ENCODE peak calls at places on chromosomes 7 and 10, in eight cellular contexts. V is NCI-H460, D is neural progenitor cell, G is EL, T is fibroblast of mammary gland, Y is NCI-H2107, I is pancreas, K is ACHN. A is an unnamed sample.

GRCh38 chr10:70672993-70673928 is 955 bp downstream of the ADAMTS14 start:
- DNase-seq in V (no peak), D (no peak), G (peak; percentile 93), T (peak; percentile 78), Y (no peak), I (no peak), K (peak; percentile 49), A (peak; percentile 77)

GRCh38 chr7:55533050-55533728 is 39.1 kb downstream of the VOPP1 start:
- DNase-seq in V (no peak), D (no peak), G (peak; percentile 62), T (peak; percentile 70), Y (peak; percentile 35), I (no peak), K (peak; percentile 44), A (peak; percentile 60)

GRCh38 chr7:76281006-76281705 is 21.3 kb upstream of the HSPB1 start:
- DNase-seq in V (no peak), D (peak; percentile 40), G (no peak), T (no peak), Y (no peak), I (no peak), K (no peak), A (no peak)

GRCh38 chr10:92204238-92204637 is 86.6 kb downstream of the CPEB3 start:
- DNase-seq in V (no peak), D (no peak), G (no peak), T (no peak), Y (no peak), I (no peak), K (no peak), A (no peak)

GRCh38 chr10:34740321-34740720 is 74.8 kb downstream of the PARD3 start:
- DNase-seq in V (no peak), D (no peak), G (no peak), T (no peak), Y (no peak), I (no peak), K (no peak), A (no peak)

GRCh38 chr10:102621418-102622325 is 22.6 kb upstream of the TRIM8 start:
- DNase-seq in V (no peak), D (no peak), G (no peak), T (no peak), Y (no peak), I (no peak), K (no peak), A (peak; percentile 38)

GRCh38 chr7:155090647-155091046 is 20.5 kb downstream of the HTR5A start:
- DNase-seq in V (no peak), D (no peak), G (no peak), T (no peak), Y (no peak), I (no peak), K (no peak), A (no peak)

GRCh38 chr7:42691030-42691639 is 220.7 kb downstream of the C7orf25 start:
- DNase-seq in V (peak; percentile 36), D (peak; percentile 79), G (peak; percentile 46), T (peak; percentile 74), Y (no peak), I (no peak), K (peak; percentile 54), A (peak; percentile 72)

GRCh38 chr7:91949221-91950009 is 8.8 kb downstream of the AKAP9 start:
- DNase-seq in V (no peak), D (no peak), G (peak; percentile 22), T (no peak), Y (no peak), I (no peak), K (no peak), A (peak; percentile 48)

GRCh38 chr10:95214793-95215192 is 20.8 kb downstream of the ACSM6 start:
- DNase-seq in V (no peak), D (no peak), G (peak; percentile 76), T (peak; percentile 56), Y (no peak), I (no peak), K (no peak), A (peak; percentile 57)

GRCh38 chr10:48943096-48943495 is 3.5 kb upstream of the LRRC18 start:
- DNase-seq in V (no peak), D (no peak), G (no peak), T (no peak), Y (no peak), I (no peak), K (no peak), A (no peak)

GRCh38 chr10:30058570-30059132 is 735 bp downstream of the JCAD start:
- DNase-seq in V (no peak), D (peak; percentile 80), G (no peak), T (no peak), Y (no peak), I (peak; percentile 79), K (peak; percentile 9), A (no peak)

GRCh38 chr10:7301039-7301768 is 109.6 kb downstream of the SFMBT2 start:
- DNase-seq in V (peak; percentile 34), D (peak; percentile 47), G (no peak), T (no peak), Y (no peak), I (no peak), K (no peak), A (no peak)

GRCh38 chr7:16178069-16178468 is 243.3 kb downstream of the CRPPA start:
- DNase-seq in V (no peak), D (no peak), G (no peak), T (peak; percentile 8), Y (no peak), I (no peak), K (no peak), A (no peak)

GRCh38 chr10:7338469-7338868 is 72.4 kb downstream of the SFMBT2 start:
- DNase-seq in V (no peak), D (no peak), G (no peak), T (no peak), Y (no peak), I (no peak), K (no peak), A (no peak)

GRCh38 chr10:98433881-98434732 is 12.6 kb downstream of the HPS1 start:
- DNase-seq in V (no peak), D (no peak), G (peak; percentile 84), T (peak; percentile 47), Y (no peak), I (peak; percentile 51), K (peak; percentile 94), A (peak; percentile 67)

GRCh38 chr7:123972045-123972444 is 47.0 kb downstream of the SPAM1 start:
- DNase-seq in V (no peak), D (no peak), G (no peak), T (no peak), Y (no peak), I (no peak), K (no peak), A (no peak)

GRCh38 chr10:69962746-69963135 is 89.9 kb upstream of the MACROH2A2 start:
- DNase-seq in V (no peak), D (no peak), G (no peak), T (no peak), Y (no peak), I (no peak), K (no peak), A (no peak)

GRCh38 chr10:24907956-24908355 is 44.5 kb downstream of the PRTFDC1 start:
- DNase-seq in V (no peak), D (no peak), G (no peak), T (no peak), Y (no peak), I (no peak), K (no peak), A (no peak)

GRCh38 chr7:130662426-130662825 is 6.1 kb downstream of the COPG2 start:
- DNase-seq in V (no peak), D (no peak), G (no peak), T (no peak), Y (no peak), I (no peak), K (no peak), A (no peak)

GRCh38 chr7:155951554-155952158 is 139.4 kb upstream of the SHH start:
- DNase-seq in V (peak; percentile 89), D (no peak), G (no peak), T (peak; percentile 61), Y (no peak), I (no peak), K (peak; percentile 99), A (peak; percentile 93)

GRCh38 chr7:12474035-12474434 is 70.4 kb upstream of the VWDE start:
- DNase-seq in V (no peak), D (no peak), G (no peak), T (no peak), Y (no peak), I (no peak), K (no peak), A (no peak)

GRCh38 chr7:138468244-138469123 is 8.4 kb downstream of the TRIM24 start:
- DNase-seq in V (no peak), D (no peak), G (no peak), T (no peak), Y (no peak), I (peak; percentile 77), K (no peak), A (peak; percentile 7)

GRCh38 chr10:112721080-112721698 is 228.9 kb upstream of the TCF7L2 start:
- DNase-seq in V (peak; percentile 55), D (peak; percentile 55), G (peak; percentile 38), T (peak; percentile 59), Y (no peak), I (no peak), K (peak; percentile 65), A (peak; percentile 42)

GRCh38 chr10:15344876-15345285 is 26.2 kb downstream of the FAM171A1 start:
- DNase-seq in V (peak; percentile 40), D (peak; percentile 33), G (no peak), T (peak; percentile 59), Y (no peak), I (no peak), K (no peak), A (peak; percentile 79)

GRCh38 chr7:107441576-107442422 is 28.1 kb upstream of the GPR22 start:
- DNase-seq in V (no peak), D (no peak), G (peak; percentile 14), T (peak; percentile 62), Y (no peak), I (no peak), K (no peak), A (no peak)

GRCh38 chr10:71771821-71772617 is 1.3 kb downstream of the VSIR start:
- DNase-seq in V (no peak), D (no peak), G (peak; percentile 82), T (peak; percentile 65), Y (no peak), I (no peak), K (peak; percentile 82), A (peak; percentile 64)

GRCh38 chr10:53111529-53111928 is 338.9 kb upstream of the MBL2 start:
- DNase-seq in V (no peak), D (no peak), G (no peak), T (no peak), Y (no peak), I (peak; percentile 30), K (no peak), A (no peak)

GRCh38 chr7:5780801-5781496 is 514 bp downstream of the RNF216 start:
- DNase-seq in V (no peak), D (no peak), G (peak; percentile 43), T (peak; percentile 19), Y (no peak), I (peak; percentile 75), K (peak; percentile 52), A (peak; percentile 33)

GRCh38 chr10:21511931-21512330 is 13.6 kb downstream of the SKIDA1 start:
- DNase-seq in V (no peak), D (no peak), G (peak; percentile 23), T (no peak), Y (no peak), I (no peak), K (no peak), A (peak; percentile 56)

GRCh38 chr10:76281704-76282103 is 850.3 kb downstream of the LRMDA start:
- DNase-seq in V (no peak), D (no peak), G (no peak), T (no peak), Y (no peak), I (no peak), K (no peak), A (no peak)

GRCh38 chr7:12771378-12771877 is 84.0 kb downstream of the ARL4A start:
- DNase-seq in V (no peak), D (peak; percentile 54), G (peak; percentile 44), T (peak; percentile 53), Y (peak; percentile 59), I (no peak), K (no peak), A (peak; percentile 71)

GRCh38 chr10:75746356-75746755 is 314.9 kb downstream of the LRMDA start:
- DNase-seq in V (no peak), D (no peak), G (no peak), T (no peak), Y (no peak), I (no peak), K (no peak), A (no peak)

GRCh38 chr10:97428572-97428981 is 2.6 kb downstream of the PGAM1 start:
- DNase-seq in V (no peak), D (peak; percentile 48), G (peak; percentile 56), T (peak; percentile 52), Y (no peak), I (no peak), K (no peak), A (no peak)

A was measured in astrocyte of the spinal cord.